ENCODE peak calls at places on chromosome 13, in five cellular contexts. M, I, H, L and R are unnamed samples.

GRCh38 chr13:51919531-51919930 is 57.8 kb downstream of the CCDC70 start:
- DNase-seq in L (no peak), I (no peak), H (no peak), M (no peak), R (no peak)

GRCh38 chr13:67224148-67224846 is 5.8 kb downstream of the PCDH9 start:
- DNase-seq in I (peak), H (peak), M (peak), L (peak), R (peak)

GRCh38 chr13:113361406-113361805 is 2.5 kb downstream of the GRTP1 start:
- DNase-seq in H (no peak), L (no peak), I (no peak), M (no peak), R (no peak)

GRCh38 chr13:36804588-36804987 is 14.4 kb upstream of the RFXAP start:
- DNase-seq in H (no peak), M (no peak), I (no peak), L (no peak), R (no peak)

GRCh38 chr13:73767191-73767741 is 366.9 kb downstream of the KLF12 start:
- DNase-seq in I (peak), H (no peak), L (no peak), M (peak), R (no peak)

GRCh38 chr13:111936267-111936925 is 130.6 kb upstream of the SOX1 start:
- DNase-seq in M (no peak), H (no peak), L (no peak), I (no peak), R (no peak)

GRCh38 chr13:76976488-76976887 is 15.4 kb upstream of the CLN5 start:
- DNase-seq in L (peak), H (no peak), M (no peak), I (peak), R (no peak)

GRCh38 chr13:63880705-63881104 is 2465.1 kb upstream of the PCDH20 start:
- DNase-seq in I (no peak), M (no peak), L (no peak), H (no peak), R (no peak)

GRCh38 chr13:110388141-110388943 is 81.3 kb downstream of the COL4A2 start:
- DNase-seq in I (peak), H (no peak), M (peak), L (peak), R (no peak)

GRCh38 chr13:113103646-113104045 is 1.9 kb upstream of the F7 start:
- DNase-seq in M (no peak), I (no peak), L (no peak), H (no peak), R (no peak)

GRCh38 chr13:26022538-26023292 is 29.1 kb downstream of the SHISA2 start:
- DNase-seq in L (peak), I (peak), M (peak), H (no peak), R (peak)

GRCh38 chr13:37209621-37210020 is 104.2 kb upstream of the CSNK1A1L start:
- DNase-seq in I (peak), M (peak), L (no peak), H (no peak), R (no peak)

GRCh38 chr13:47459512-47459911 is 541.6 kb downstream of the SUCLA2 start:
- DNase-seq in M (peak), H (no peak), L (no peak), I (peak), R (no peak)

GRCh38 chr13:39688278-39688677 is 32.8 kb downstream of the COG6 start:
- DNase-seq in I (no peak), M (no peak), L (no peak), H (no peak), R (no peak)

GRCh38 chr13:113861433-113862030 is 2.3 kb downstream of the GAS6 start:
- DNase-seq in M (no peak), H (no peak), L (peak), I (no peak), R (no peak)

GRCh38 chr13:112859817-112860190 is 109.2 kb upstream of the MCF2L start:
- DNase-seq in I (peak), L (no peak), M (peak), H (no peak), R (peak)

GRCh38 chr13:102913924-102914628 is 68.2 kb downstream of the ERCC5 start:
- DNase-seq in H (no peak), L (peak), M (peak), I (peak), R (peak)

GRCh38 chr13:105982219-105982618 is 553.2 kb downstream of the EFNB2 start:
- DNase-seq in L (no peak), I (no peak), H (no peak), M (no peak), R (no peak)

GRCh38 chr13:47859129-47859528 is 141.9 kb downstream of the SUCLA2 start:
- DNase-seq in I (peak), L (no peak), M (no peak), H (no peak), R (no peak)

GRCh38 chr13:85724554-85725432 is 74.4 kb downstream of the SLITRK6 start:
- DNase-seq in M (peak), I (no peak), L (no peak), H (no peak), R (no peak)

GRCh38 chr13:90445179-90445578 is 902.3 kb upstream of the MIR17HG start:
- DNase-seq in L (peak), I (peak), M (peak), H (no peak), R (peak)

GRCh38 chr13:112713517-112714253 is 23.8 kb downstream of the ATP11A start:
- DNase-seq in I (no peak), L (no peak), H (no peak), M (no peak), R (no peak)

GRCh38 chr13:48489003-48489402 is 43.9 kb downstream of the RCBTB2 start:
- DNase-seq in I (no peak), H (no peak), M (no peak), L (no peak), R (no peak)

GRCh38 chr13:111007209-111007608 is 92.3 kb upstream of the ANKRD10 start:
- DNase-seq in M (no peak), H (no peak), I (peak), L (no peak), R (no peak)

GRCh38 chr13:101711307-101712025 is 259.0 kb downstream of the ITGBL1 start:
- DNase-seq in L (no peak), M (no peak), H (no peak), I (no peak), R (no peak)

GRCh38 chr13:20945952-20946383 is 43.4 kb upstream of the XPO4 start:
- DNase-seq in L (no peak), H (no peak), M (no peak), I (peak), R (no peak)

GRCh38 chr13:59750860-59751259 is 412.9 kb downstream of the DIAPH3 start:
- DNase-seq in H (no peak), I (peak), M (peak), L (peak), R (no peak)

GRCh38 chr13:41050041-41050440 is 11.3 kb upstream of the WBP4 start:
- DNase-seq in H (no peak), M (no peak), L (no peak), I (no peak), R (no peak)

GRCh38 chr13:73138967-73139491 is 80.2 kb downstream of the KLF5 start:
- DNase-seq in H (no peak), M (no peak), L (no peak), I (peak), R (no peak)

GRCh38 chr13:69485991-69486592 is 621.5 kb upstream of the ATXN8OS start:
- DNase-seq in H (no peak), I (no peak), L (no peak), M (no peak), R (no peak)

GRCh38 chr13:60369242-60369641 is 27.8 kb upstream of the TDRD3 start:
- DNase-seq in M (peak), H (no peak), L (peak), I (no peak), R (no peak)

GRCh38 chr13:23323946-23324709 is 109.4 kb downstream of the SACS start:
- DNase-seq in H (no peak), M (peak), L (no peak), I (peak), R (no peak)

GRCh38 chr13:102846261-102847015 is 606 bp downstream of the ERCC5 start:
- DNase-seq in L (peak), M (peak), H (peak), I (peak), R (peak)

GRCh38 chr13:25179810-25180437 is 7.8 kb upstream of the AMER2 start:
- DNase-seq in M (no peak), I (no peak), L (no peak), H (no peak), R (no peak)

GRCh38 chr13:48542581-48543341 is 9.9 kb upstream of the RCBTB2 start:
- DNase-seq in I (peak), L (no peak), H (no peak), M (peak), R (peak)

GRCh38 chr13:111521030-111521429 is 200.6 kb downstream of the TEX29 start:
- DNase-seq in L (no peak), I (no peak), H (no peak), M (no peak), R (no peak)

GRCh38 chr13:40539954-40540706 is 126.3 kb downstream of the FOXO1 start:
- DNase-seq in L (peak), H (no peak), I (peak), M (peak), R (peak)

GRCh38 chr13:113555141-113555540 is 29.4 kb upstream of the TFDP1 start:
- DNase-seq in L (no peak), M (no peak), I (no peak), H (no peak), R (peak)

GRCh38 chr13:36418022-36418805 is 14.1 kb upstream of the CCNA1 start:
- DNase-seq in L (peak), I (peak), H (no peak), M (peak), R (no peak)

GRCh38 chr13:113560645-113561416 is 23.7 kb upstream of the TFDP1 start:
- DNase-seq in I (no peak), L (no peak), H (no peak), M (no peak), R (peak)

GRCh38 chr13:54185785-54186184 is 1157.2 kb downstream of the OLFM4 start:
- DNase-seq in H (no peak), M (no peak), I (no peak), L (no peak), R (no peak)
- TF ChIP-seq CTCF in H (no peak), M (no peak), I (no peak), L (peak), R (no peak)

GRCh38 chr13:81148822-81149221 is 807.9 kb upstream of the SPRY2 start:
- DNase-seq in I (no peak), M (no peak), H (no peak), L (no peak), R (no peak)
- H3K27ac ChIP-seq in I (no peak), M (no peak), H (no peak), L (no peak), R (no peak)

DNA sequence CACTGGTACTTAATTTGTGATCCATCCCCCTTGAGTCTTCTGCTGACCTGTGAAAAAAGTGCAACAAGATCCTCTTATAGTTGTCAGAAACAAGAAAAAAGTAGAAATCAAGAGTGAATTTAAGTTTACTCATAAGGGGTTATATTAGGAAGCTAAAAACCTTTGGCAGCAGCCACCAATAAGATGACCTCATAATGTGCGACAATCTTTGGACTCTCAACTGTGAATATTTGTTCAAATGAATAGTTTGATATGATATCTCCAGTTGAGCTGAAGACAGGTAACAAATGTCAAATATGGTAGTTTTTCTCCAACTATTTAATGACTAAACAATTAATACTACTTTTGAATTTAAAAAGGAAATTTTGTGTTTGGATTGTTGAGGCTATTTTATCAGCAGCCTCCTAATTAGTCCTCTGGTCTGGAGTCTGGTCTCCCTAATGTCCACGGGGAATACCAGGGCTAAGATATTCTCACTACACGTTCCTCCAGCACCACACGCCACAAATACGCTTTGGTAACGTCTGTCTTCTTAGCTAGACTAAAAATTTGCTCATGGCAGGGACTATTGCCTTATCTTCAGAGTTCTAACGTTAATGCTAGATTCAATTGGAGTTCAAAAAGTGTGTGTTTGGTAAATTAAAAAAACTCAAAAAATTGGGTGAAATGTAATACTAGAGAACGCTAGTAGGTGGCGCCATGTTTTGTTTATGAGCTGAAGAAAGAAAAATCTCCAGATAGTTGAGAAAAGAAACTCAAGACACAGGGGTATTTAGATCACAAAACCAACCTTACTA is 51.0 kb upstream of the PDX1 start:
- DNase-seq in I (no peak), H (no peak), L (no peak), M (peak), R (no peak)
- TF ChIP-seq CTCF in I (peak), H (peak), L (peak), M (peak), R (peak)

DNA sequence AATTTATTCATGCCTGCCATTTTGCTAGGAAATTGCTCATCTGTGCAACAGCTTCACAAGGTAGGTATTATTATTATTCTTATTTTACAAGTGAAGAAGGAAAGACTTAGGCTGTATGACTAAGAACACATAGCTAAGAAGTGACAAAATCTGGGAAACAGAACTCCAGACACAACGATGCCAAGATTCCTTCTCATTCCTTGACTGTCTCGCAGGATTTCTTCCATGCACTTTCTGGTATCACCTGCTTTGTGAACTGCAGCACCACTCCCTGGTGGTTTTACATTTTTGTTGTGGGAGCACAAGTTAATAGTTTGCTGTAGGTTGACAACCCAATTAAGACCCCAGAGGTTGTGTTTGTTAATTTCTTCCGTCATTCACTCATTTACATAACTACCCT is 188.5 kb downstream of the LACC1 start:
- DNase-seq in L (peak), H (no peak), M (peak), I (peak), R (no peak)
- H3K27ac ChIP-seq in L (peak), H (no peak), M (no peak), I (peak), R (no peak)

GRCh38 chr13:99988469-99989375 is 7.1 kb downstream of the ZIC2 start:
- DNase-seq in H (no peak), I (no peak), L (no peak), M (no peak), R (no peak)
- TF ChIP-seq CTCF in H (no peak), I (no peak), L (no peak), M (no peak), R (no peak)

DNA sequence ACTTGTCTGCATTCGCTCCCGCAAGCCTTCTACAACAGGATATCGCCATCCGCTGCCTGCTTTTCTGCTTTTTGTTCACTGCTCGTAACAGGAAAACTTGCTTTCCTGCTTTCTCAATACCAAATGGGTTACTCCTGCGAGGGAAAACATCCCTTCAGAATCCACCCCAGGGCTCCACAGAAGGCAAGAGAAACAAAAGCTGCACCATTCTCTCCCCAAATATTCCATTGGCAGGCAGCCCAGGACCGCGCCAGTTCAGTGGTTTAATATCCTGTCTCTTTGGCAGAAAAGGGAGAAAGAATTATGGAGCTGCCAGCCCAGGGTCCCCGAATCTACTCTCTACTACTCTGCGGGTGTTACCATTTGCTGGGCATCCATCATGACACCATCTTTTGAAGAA is 84.7 kb upstream of the DOCK9 start:
- DNase-seq in H (no peak), L (peak), M (peak), I (peak), R (peak)
- H3K27ac ChIP-seq in H (no peak), L (peak), M (no peak), I (no peak), R (no peak)

DNA sequence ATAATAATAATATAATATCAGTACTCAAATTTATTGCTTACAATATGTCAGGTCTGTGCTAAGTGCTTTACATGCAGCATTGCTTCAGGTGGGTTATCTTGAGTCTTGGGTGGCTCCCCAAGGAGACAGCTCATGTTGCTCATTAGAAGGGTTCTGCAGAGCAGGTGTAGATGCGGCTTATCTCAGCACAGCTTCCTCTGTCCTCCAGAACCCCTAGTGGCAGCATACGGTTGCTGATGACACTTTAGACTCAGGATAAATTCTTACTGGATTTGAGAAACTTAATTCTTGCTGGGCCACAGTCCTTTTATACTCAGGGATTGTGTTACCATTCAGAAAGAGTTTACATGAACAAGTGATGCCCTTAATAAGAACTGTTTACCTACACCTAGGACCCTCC is 8.9 kb downstream of the COG3 start:
- DNase-seq in M (no peak), I (no peak), L (no peak), H (no peak), R (no peak)
- TF ChIP-seq CTCF in M (peak), I (no peak), L (peak), H (peak), R (no peak)

GRCh38 chr13:29570058-29570654 is 25.3 kb downstream of the SLC7A1 start:
- DNase-seq in M (no peak), L (no peak), H (no peak), I (no peak), R (no peak)

GRCh38 chr13:29575098-29575497 is 20.4 kb downstream of the SLC7A1 start:
- DNase-seq in M (no peak), L (no peak), H (no peak), I (no peak), R (no peak)

GRCh38 chr13:29572575-29572974 is 22.9 kb downstream of the SLC7A1 start:
- DNase-seq in H (no peak), I (no peak), L (no peak), M (no peak), R (no peak)

GRCh38 chr13:29571876-29572570 is 23.5 kb downstream of the SLC7A1 start:
- DNase-seq in M (no peak), I (no peak), L (no peak), H (no peak), R (peak)

GRCh38 chr13:29573190-29573589 is 22.3 kb downstream of the SLC7A1 start:
- DNase-seq in I (peak), M (peak), L (no peak), H (no peak), R (peak)
- H3K27ac ChIP-seq in I (no peak), M (no peak), L (no peak), H (no peak), R (no peak)

GRCh38 chr13:56558698-56559320 is 581.9 kb upstream of the PRR20A start:
- DNase-seq in L (no peak), M (no peak), H (no peak), I (no peak), R (no peak)

DNA sequence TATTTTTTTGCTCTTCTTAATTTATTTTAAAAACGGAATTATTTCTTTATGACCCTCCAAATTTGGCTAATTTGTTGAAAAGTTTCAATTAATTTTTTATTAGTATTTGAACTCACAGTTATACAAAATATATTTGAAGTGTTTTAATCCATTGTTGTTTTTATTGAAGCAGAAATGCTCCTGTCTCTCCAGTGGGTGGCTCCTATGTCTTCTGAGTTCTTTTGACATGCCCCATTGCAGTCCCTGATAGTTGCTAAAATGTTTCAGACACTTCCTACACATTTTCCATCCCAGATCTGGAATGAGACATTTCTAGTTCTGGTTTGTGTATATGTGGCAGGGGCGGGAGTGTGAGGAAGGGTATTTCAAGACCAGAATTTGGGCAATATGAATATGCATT is 579.4 kb upstream of the PRR20A start:
- DNase-seq in M (no peak), L (no peak), I (no peak), H (no peak), R (no peak)
- TF ChIP-seq CTCF in M (no peak), L (peak), I (no peak), H (no peak), R (no peak)